ENCODE peak calls at places on chromosomes 3 and 15, in four cellular contexts. A, J, I and O are unnamed samples.
A peak's percentile ranks its signal among the peaks of the same experiment; 100 is the strongest.

GRCh38 chr15:101201411-101202174 is 50.3 kb downstream of the CHSY1 start:
- DNase-seq in A (peak; percentile 19), J (peak; percentile 29), I (no peak), O (peak; percentile 91)

GRCh38 chr3:138945646-138946553 is 1.0 kb downstream of the FOXL2 start:
- DNase-seq in I (no peak), J (peak; percentile 57), A (no peak), O (peak; percentile 80)

GRCh38 chr3:62318752-62319569 is 54.4 kb downstream of the FEZF2 start:
- DNase-seq in J (peak; percentile 4), A (no peak), I (peak; percentile 3), O (peak; percentile 11)

GRCh38 chr15:62875626-62876021 is 166.9 kb upstream of the TPM1 start:
- DNase-seq in J (no peak), A (no peak), I (no peak), O (no peak)

GRCh38 chr3:184716652-184717607 is 5.1 kb upstream of the MAGEF1 start:
- DNase-seq in I (peak; percentile 12), J (peak; percentile 7), A (no peak), O (peak; percentile 74)

GRCh38 chr15:91793771-91794170 is 59.7 kb upstream of the SLCO3A1 start:
- DNase-seq in J (no peak), I (no peak), A (no peak), O (no peak)

GRCh38 chr3:14943042-14943441 is 4.3 kb upstream of the NR2C2 start:
- DNase-seq in I (peak; percentile 61), J (no peak), A (no peak), O (no peak)

GRCh38 chr3:70833510-70833835 is 521.0 kb upstream of the MDFIC2 start:
- DNase-seq in I (no peak), A (no peak), J (no peak), O (no peak)

GRCh38 chr3:23263796-23264195 is 60.7 kb downstream of the UBE2E2 start:
- DNase-seq in J (no peak), I (no peak), A (no peak), O (no peak)

GRCh38 chr3:152870027-152870426 is 35.1 kb downstream of the P2RY1 start:
- DNase-seq in I (no peak), A (no peak), J (no peak), O (no peak)

GRCh38 chr15:21267686-21268395 is 172.5 kb downstream of the POTEB3 start:
- DNase-seq in I (no peak), A (no peak), J (no peak), O (no peak)

GRCh38 chr3:142849148-142849547 is 39.7 kb downstream of the PCOLCE2 start:
- DNase-seq in A (no peak), J (no peak), I (no peak), O (no peak)

GRCh38 chr3:14549256-14549931 is 9.3 kb upstream of the GRIP2 start:
- DNase-seq in A (peak; percentile 15), I (peak; percentile 18), J (peak; percentile 66), O (peak; percentile 42)

GRCh38 chr15:47473857-47474256 is 243.4 kb upstream of the SEMA6D start:
- DNase-seq in A (no peak), I (no peak), J (no peak), O (no peak)

GRCh38 chr3:172102123-172102882 is 62.9 kb downstream of the FNDC3B start:
- DNase-seq in J (no peak), A (no peak), I (no peak), O (peak; percentile 57)

GRCh38 chr3:126130981-126131750 is 47.2 kb upstream of the SLC41A3 start:
- DNase-seq in I (no peak), A (no peak), J (no peak), O (no peak)

GRCh38 chr3:196524527-196524926 is 9.4 kb upstream of the SMCO1 start:
- DNase-seq in J (no peak), A (no peak), I (no peak), O (peak; percentile 64)

GRCh38 chr3:195207731-195208130 is 63.2 kb downstream of the XXYLT1 start:
- DNase-seq in I (no peak), J (no peak), A (no peak), O (no peak)

GRCh38 chr3:32220006-32220405 is 18.5 kb upstream of the CMTM8 start:
- DNase-seq in J (no peak), A (no peak), I (no peak), O (no peak)

GRCh38 chr3:30752961-30753360 is 141.5 kb downstream of the GADL1 start:
- DNase-seq in A (no peak), J (no peak), I (peak; percentile 21), O (peak; percentile 71)

GRCh38 chr3:31277582-31277981 is 255.1 kb upstream of the STT3B start:
- DNase-seq in I (no peak), A (no peak), J (no peak), O (no peak)

GRCh38 chr3:11140054-11140712 is 14.1 kb upstream of the HRH1 start:
- DNase-seq in J (no peak), A (no peak), I (no peak), O (peak; percentile 98)

GRCh38 chr15:77830041-77830440 is 197.3 kb upstream of the LINGO1 start:
- DNase-seq in A (peak; percentile 6), J (peak; percentile 22), I (no peak), O (no peak)

GRCh38 chr3:114231616-114232015 is 5.8 kb downstream of the ZNF80 start:
- DNase-seq in J (no peak), I (no peak), A (no peak), O (no peak)

GRCh38 chr15:67202991-67203390 is 51.5 kb downstream of the AAGAB start:
- DNase-seq in I (no peak), J (no peak), A (no peak), O (no peak)

GRCh38 chr3:175255698-175256097 is 396.6 kb downstream of the NAALADL2 start:
- DNase-seq in A (no peak), J (no peak), I (no peak), O (peak; percentile 4)

GRCh38 chr3:111729087-111729846 is 129.8 kb upstream of the PHLDB2 start:
- DNase-seq in J (no peak), A (no peak), I (no peak), O (no peak)

GRCh38 chr3:101945980-101946379 is 96.7 kb downstream of the NFKBIZ start:
- DNase-seq in I (no peak), A (no peak), J (no peak), O (no peak)

GRCh38 chr3:52128118-52128683 is 26.0 kb downstream of the POC1A start:
- DNase-seq in J (peak; percentile 84), I (peak; percentile 84), A (peak; percentile 87), O (peak; percentile 52)

GRCh38 chr3:141452045-141452444 is 34.8 kb upstream of the RASA2 start:
- DNase-seq in J (peak; percentile 34), I (peak; percentile 59), A (no peak), O (peak; percentile 86)

GRCh38 chr15:79452244-79453051 is 20.3 kb downstream of the MINAR1 start:
- DNase-seq in A (no peak), I (no peak), J (no peak), O (no peak)

GRCh38 chr3:54621181-54621580 is 306.7 kb downstream of the LRTM1 start:
- DNase-seq in I (no peak), J (no peak), A (no peak), O (no peak)

GRCh38 chr3:72576563-72576962 is 271.7 kb downstream of the SHQ1 start:
- DNase-seq in I (no peak), A (no peak), J (peak; percentile 11), O (no peak)

GRCh38 chr3:13767896-13768295 is 112.0 kb downstream of the WNT7A start:
- DNase-seq in J (no peak), I (no peak), A (no peak), O (peak; percentile 56)

GRCh38 chr3:107619549-107619948 is 96.8 kb downstream of the BBX start:
- DNase-seq in I (no peak), A (no peak), J (no peak), O (no peak)

GRCh38 chr3:54360320-54360719 is 238.0 kb downstream of the CACNA2D3 start:
- DNase-seq in A (no peak), J (no peak), I (no peak), O (no peak)

GRCh38 chr15:100332231-100332630 is 9.5 kb downstream of the ADAMTS17 start:
- DNase-seq in J (no peak), A (no peak), I (no peak), O (no peak)

GRCh38 chr15:77402740-77403379 is 17.0 kb downstream of the PEAK1 start:
- DNase-seq in A (no peak), I (no peak), J (no peak), O (no peak)

GRCh38 chr3:150409527-150410310 is 1.6 kb downstream of the TSC22D2 start:
- DNase-seq in A (no peak), J (peak; percentile 51), I (peak; percentile 68), O (peak; percentile 87)

GRCh38 chr3:150409125-150409526 is 1.0 kb downstream of the TSC22D2 start:
- DNase-seq in J (no peak), A (no peak), I (no peak), O (no peak)

GRCh38 chr3:150407051-150407817 is 864 bp upstream of the TSC22D2 start:
- DNase-seq in J (no peak), A (no peak), I (no peak), O (no peak)

GRCh38 chr3:150408232-150409124 is at the start of gene TSC22D2:
- DNase-seq in A (peak; percentile 79), J (peak; percentile 77), I (peak; percentile 80), O (peak; percentile 94)

GRCh38 chr3:150407818-150408231 is 273 bp upstream of the TSC22D2 start:
- DNase-seq in A (peak; percentile 22), J (peak; percentile 91), I (no peak), O (no peak)
- TF ChIP-seq MAX in A (no peak), J (no peak), I (peak; percentile 10), O (peak; percentile 31)

DNA sequence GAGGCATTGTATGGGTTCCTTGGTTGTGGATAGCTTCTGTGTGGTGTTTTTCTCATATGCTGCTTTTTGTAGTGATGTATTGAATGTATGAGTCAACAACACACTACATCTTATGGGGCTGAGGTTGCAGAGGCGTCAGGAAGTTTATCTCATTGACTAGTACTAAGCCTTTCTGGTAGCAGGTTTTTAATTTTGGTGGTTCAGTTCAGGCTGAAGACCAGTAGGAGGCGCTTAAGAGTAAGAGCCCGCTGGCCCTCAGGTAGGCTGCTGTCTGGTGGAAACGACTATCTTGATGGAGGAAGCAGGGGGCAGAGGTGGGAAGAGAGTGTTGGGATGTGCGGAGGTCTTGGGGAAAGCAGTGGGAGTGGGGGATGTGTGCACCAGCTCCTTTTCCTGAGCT is 62.4 kb downstream of the RTP4 start:
- DNase-seq in A (no peak), J (peak; percentile 21), I (no peak), O (no peak)
- TF ChIP-seq CTCF in A (peak; percentile 17), J (peak; percentile 63), I (peak; percentile 31), O (no peak)

DNA sequence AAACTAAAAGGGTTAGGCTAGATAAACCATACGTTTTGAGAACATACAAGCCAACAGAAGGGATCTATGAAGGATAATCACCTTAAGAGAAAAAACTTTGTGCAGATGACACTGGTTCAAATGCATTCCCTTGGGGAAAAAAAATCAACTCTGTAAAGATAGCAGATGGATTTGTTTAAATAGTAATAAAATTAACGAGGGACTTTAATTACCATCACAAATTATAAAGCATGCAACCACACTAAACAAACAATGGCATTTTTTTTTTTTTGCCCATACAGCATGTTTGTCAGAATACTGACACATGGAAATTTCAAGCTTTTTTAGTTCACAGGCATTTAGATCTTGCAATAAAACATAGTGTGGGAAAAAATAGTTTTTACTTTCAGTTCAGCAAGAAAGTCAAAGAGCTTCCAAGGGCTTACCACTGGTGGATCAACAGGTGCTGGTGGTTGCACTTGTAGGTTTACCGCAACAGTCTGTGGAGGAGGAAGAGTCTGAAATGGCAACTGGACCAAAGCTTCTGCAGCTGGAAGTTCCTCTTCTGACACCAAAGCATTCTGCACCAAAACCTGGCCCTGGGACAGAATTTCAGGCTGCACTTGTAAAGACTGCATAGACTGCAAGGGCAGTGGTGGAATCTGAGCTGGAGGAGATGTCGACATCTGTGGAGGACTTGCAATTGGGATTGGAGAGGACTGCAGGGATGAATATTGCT is 53.1 kb downstream of the PHC3 start:
- DNase-seq in A (no peak), I (no peak), J (no peak), O (peak; percentile 97)
- H3K4me3 ChIP-seq in A (no peak overlapping the region), I (no peak overlapping the region), J (no peak overlapping the region), O (peak overlapping the region; percentile 46)

GRCh38 chr3:182238141-182238540 is 526.4 kb downstream of the SOX2 start:
- DNase-seq in I (no peak), A (no peak), J (no peak), O (no peak)
- TF ChIP-seq MAX in I (no peak), A (no peak), J (no peak), O (no peak)